ENCODE peak calls at places on chromosomes 12 and 14, in ten cellular contexts. I is transverse colon, S is body of pancreas, Z is esophagus muscularis mucosa, B is A549, P is uterus, A is ovary, F is esophagus squamous epithelium, D is stomach, N is sigmoid colon. L is an unnamed sample. For H3K4me1, the result is how much of the 10 kb centered on the place peaks cover.

GRCh38 chr14:44620106-44621019 is 113.3 kb upstream of the FSCB start:
- DNase-seq in P (no peak), Z (no peak), D (no peak), S (no peak), B (no peak), F (no peak), A (no peak), I (no peak), N (no peak), L (no peak)

GRCh38 chr14:59829941-59830734 is 40.4 kb downstream of the RTN1 start:
- DNase-seq in A (no peak), N (no peak), Z (no peak), S (no peak), P (no peak), D (no peak), F (no peak), B (no peak), I (no peak), L (no peak)

GRCh38 chr12:67919406-67919805 is 69.8 kb upstream of the IFNG-AS1 start:
- DNase-seq in Z (no peak), P (no peak), D (no peak), S (no peak), I (no peak), A (no peak), B (no peak), N (no peak), F (no peak), L (no peak)

GRCh38 chr14:105711058-105711620 is 184.8 kb downstream of the TMEM121 start:
- DNase-seq in I (no peak), F (no peak), S (no peak), Z (no peak), A (no peak), D (no peak), N (no peak), P (no peak), B (no peak), L (peak)

GRCh38 chr12:74539765-74540526 is 2.3 kb downstream of the ATXN7L3B start:
- DNase-seq in D (no peak), A (no peak), P (no peak), F (no peak), N (no peak), B (no peak), S (no peak), Z (no peak), I (no peak), L (no peak)

GRCh38 chr14:89617471-89618291 is 200.6 kb upstream of the FOXN3 start:
- DNase-seq in N (no peak), P (no peak), A (no peak), I (peak), S (peak), Z (no peak), D (peak), B (no peak), F (no peak), L (no peak)

GRCh38 chr12:82937151-82937550 is 250.4 kb downstream of the TMTC2 start:
- DNase-seq in Z (no peak), P (no peak), I (no peak), D (no peak), N (no peak), A (no peak), B (no peak), S (no peak), F (no peak), L (no peak)

GRCh38 chr12:58346032-58346632 is 404.8 kb downstream of the ATP23 start:
- DNase-seq in N (no peak), A (no peak), I (no peak), F (no peak), Z (no peak), B (peak), P (no peak), S (no peak), D (no peak), L (no peak)

GRCh38 chr12:67568055-67568454 is 80.5 kb upstream of the DYRK2 start:
- DNase-seq in S (no peak), I (no peak), A (no peak), B (no peak), Z (no peak), N (no peak), F (no peak), P (no peak), D (no peak), L (no peak)

GRCh38 chr12:26524862-26525465 is 308.0 kb downstream of the ITPR2 start:
- DNase-seq in I (peak), Z (no peak), F (no peak), B (no peak), N (no peak), D (no peak), S (peak), P (no peak), A (no peak), L (no peak)

GRCh38 chr12:24562761-24563392 is 386.0 kb downstream of the BCAT1 start:
- DNase-seq in D (no peak), A (peak), I (peak), S (no peak), F (no peak), B (peak), N (no peak), P (peak), Z (no peak), L (peak)

GRCh38 chr12:49043856-49044258 is 16.7 kb downstream of the KMT2D start:
- DNase-seq in A (peak), I (peak), B (peak), F (no peak), N (peak), D (peak), S (peak), Z (no peak), P (no peak), L (no peak)

GRCh38 chr12:26740991-26741390 is 92.0 kb downstream of the ITPR2 start:
- DNase-seq in D (no peak), F (no peak), S (no peak), P (no peak), N (no peak), I (no peak), A (no peak), Z (no peak), B (no peak), L (no peak)

GRCh38 chr12:65194949-65195348 is 25.6 kb downstream of the LEMD3 start:
- DNase-seq in A (no peak), B (no peak), Z (no peak), N (no peak), I (no peak), F (no peak), P (no peak), S (no peak), D (no peak), L (no peak)

GRCh38 chr12:97160277-97160676 is 253.2 kb downstream of the NEDD1 start:
- DNase-seq in B (no peak), D (no peak), N (no peak), Z (no peak), P (no peak), I (no peak), A (no peak), F (no peak), S (no peak), L (no peak)

GRCh38 chr12:118345355-118345754 is 27.4 kb downstream of the TAOK3 start:
- DNase-seq in P (no peak), N (no peak), S (no peak), F (no peak), B (no peak), A (no peak), I (no peak), D (no peak), Z (no peak), L (no peak)

GRCh38 chr14:36944307-36945010 is 227.9 kb downstream of the SLC25A21 start:
- DNase-seq in N (no peak), D (no peak), S (no peak), I (no peak), A (no peak), F (no peak), Z (no peak), P (no peak), B (no peak), L (no peak)

GRCh38 chr14:87067597-87067996 is 925.4 kb downstream of the GALC start:
- DNase-seq in Z (no peak), B (no peak), F (no peak), S (no peak), I (no peak), N (no peak), P (no peak), D (no peak), A (no peak), L (no peak)

GRCh38 chr12:98955284-98955683 is 310.2 kb downstream of the APAF1 start:
- DNase-seq in S (peak), A (no peak), B (peak), F (no peak), D (no peak), P (no peak), N (no peak), Z (no peak), I (no peak), L (no peak)

GRCh38 chr14:95561001-95561412 is 26.2 kb downstream of the GLRX5 start:
- DNase-seq in A (peak), S (peak), P (peak), N (peak), Z (peak), I (peak), D (peak), F (peak), B (peak), L (peak)

GRCh38 chr14:96177766-96178377 is 26.8 kb upstream of the BDKRB2 start:
- DNase-seq in Z (no peak), I (no peak), B (no peak), D (no peak), P (peak), S (no peak), F (no peak), A (no peak), N (peak), L (no peak)

GRCh38 chr12:52822771-52823510 is 9.0 kb upstream of the KRT4 start:
- DNase-seq in I (no peak), S (no peak), D (no peak), F (no peak), N (no peak), A (no peak), B (no peak), Z (no peak), P (no peak), L (peak)

GRCh38 chr12:63103489-63104131 is 47.4 kb downstream of the AVPR1A start:
- DNase-seq in S (no peak), P (no peak), B (peak), I (no peak), A (no peak), D (no peak), Z (no peak), F (no peak), N (no peak), L (no peak)

GRCh38 chr12:51910691-51911090 is 3.4 kb downstream of the ACVRL1 start:
- DNase-seq in N (peak), I (no peak), D (no peak), B (no peak), A (no peak), S (no peak), F (no peak), P (no peak), Z (no peak), L (no peak)

GRCh38 chr12:87311206-87311605 is 718.0 kb downstream of the C12orf50 start:
- DNase-seq in N (no peak), F (no peak), I (no peak), S (no peak), D (no peak), P (no peak), B (no peak), A (no peak), Z (no peak), L (no peak)

GRCh38 chr14:68243441-68244010 is 423.9 kb downstream of the RAD51B start:
- DNase-seq in F (no peak), I (no peak), S (no peak), B (no peak), D (no peak), Z (no peak), P (no peak), A (no peak), N (no peak), L (no peak)

GRCh38 chr14:69048456-69048855 is 69.4 kb upstream of the ACTN1 start:
- DNase-seq in F (no peak), D (peak), Z (no peak), A (peak), N (no peak), P (no peak), I (peak), S (peak), B (no peak), L (no peak)

GRCh38 chr14:23776296-23776695 is 140.1 kb downstream of the DHRS2 start:
- DNase-seq in B (no peak), P (no peak), Z (no peak), I (no peak), N (no peak), A (no peak), S (no peak), F (no peak), D (no peak), L (no peak)

GRCh38 chr14:62674833-62675232 is 370.4 kb downstream of the KCNH5 start:
- DNase-seq in D (no peak), N (no peak), A (no peak), P (no peak), I (no peak), F (no peak), B (no peak), Z (no peak), S (no peak), L (peak)

GRCh38 chr14:95533822-95534221 is 1.0 kb upstream of the GLRX5 start:
- DNase-seq in A (no peak), S (no peak), Z (no peak), P (no peak), I (no peak), F (no peak), N (no peak), B (no peak), D (no peak), L (peak)

GRCh38 chr14:55448146-55448614 is 7.8 kb upstream of the TBPL2 start:
- DNase-seq in I (peak), Z (no peak), S (peak), F (no peak), N (no peak), D (peak), P (no peak), A (no peak), B (peak), L (no peak)

GRCh38 chr12:6222009-6222702 is 22.0 kb downstream of the CD9 start:
- DNase-seq in B (no peak), Z (no peak), P (no peak), S (peak), N (peak), A (no peak), F (no peak), I (no peak), D (peak), L (no peak)

GRCh38 chr12:50062733-50063452 is 5.5 kb downstream of the ASIC1 start:
- DNase-seq in P (no peak), N (no peak), B (no peak), S (no peak), Z (no peak), A (no peak), D (no peak), F (no peak), I (no peak), L (no peak)

GRCh38 chr14:76306131-76306530 is 69.8 kb upstream of the ESRRB start:
- DNase-seq in B (no peak), D (no peak), S (no peak), I (no peak), N (no peak), Z (peak), P (no peak), A (no peak), F (no peak), L (no peak)

GRCh38 chr14:64845878-64846277 is 33.8 kb downstream of the SPTB start:
- DNase-seq in N (no peak), Z (no peak), S (no peak), A (no peak), I (no peak), B (no peak), P (no peak), F (no peak), D (no peak), L (no peak)
- H3K4me1 ChIP-seq in N (under half), Z (under half), S (under half), A (under half), I (under half), B (under half), P (under half), F (under half), D (under half), L (under half)

GRCh38 chr14:102776761-102777710 is at the start of gene TRAF3:
- DNase-seq in D (peak), N (peak), Z (no peak), B (peak), A (peak), F (no peak), P (peak), S (peak), I (peak), L (peak)

GRCh38 chr14:102778616-102779351 is 1.5 kb downstream of the TRAF3 start:
- DNase-seq in F (no peak), Z (no peak), B (no peak), S (no peak), D (no peak), A (no peak), N (no peak), I (no peak), P (no peak), L (no peak)

GRCh38 chr14:102777711-102778615 is 714 bp downstream of the TRAF3 start:
- DNase-seq in B (no peak), S (peak), D (no peak), Z (no peak), A (peak), F (no peak), N (no peak), P (peak), I (peak), L (peak)

GRCh38 chr14:102781063-102781462 is 3.8 kb downstream of the TRAF3 start:
- DNase-seq in D (no peak), P (no peak), I (no peak), F (no peak), N (no peak), Z (no peak), A (no peak), S (no peak), B (no peak), L (no peak)

GRCh38 chr14:102779574-102780315 is 2.5 kb downstream of the TRAF3 start:
- DNase-seq in B (no peak), D (no peak), A (no peak), P (no peak), F (no peak), S (no peak), Z (no peak), N (no peak), I (no peak), L (no peak)
- H3K4me3 ChIP-seq in B (no peak), D (no peak), A (no peak), P (no peak), F (no peak), S (no peak), Z (no peak), N (no peak), I (no peak), L (no peak)

GRCh38 chr14:58296731-58297130 is 1.6 kb upstream of the ARID4A start:
- DNase-seq in Z (no peak), A (no peak), N (no peak), S (no peak), P (no peak), F (no peak), I (no peak), B (no peak), D (no peak), L (no peak)

GRCh38 chr14:58297412-58297761 is 968 bp upstream of the ARID4A start:
- DNase-seq in D (peak), B (peak), F (no peak), I (no peak), Z (peak), S (no peak), N (no peak), A (no peak), P (no peak), L (no peak)

GRCh38 chr14:58298880-58299664 is 717 bp downstream of the ARID4A start:
- DNase-seq in I (peak), A (peak), N (peak), S (peak), D (peak), B (peak), P (peak), Z (no peak), F (no peak), L (peak)

GRCh38 chr14:58298477-58298879 is at the start of gene ARID4A:
- DNase-seq in I (peak), B (no peak), N (peak), P (peak), S (no peak), D (peak), A (peak), Z (peak), F (peak), L (peak)

DNA sequence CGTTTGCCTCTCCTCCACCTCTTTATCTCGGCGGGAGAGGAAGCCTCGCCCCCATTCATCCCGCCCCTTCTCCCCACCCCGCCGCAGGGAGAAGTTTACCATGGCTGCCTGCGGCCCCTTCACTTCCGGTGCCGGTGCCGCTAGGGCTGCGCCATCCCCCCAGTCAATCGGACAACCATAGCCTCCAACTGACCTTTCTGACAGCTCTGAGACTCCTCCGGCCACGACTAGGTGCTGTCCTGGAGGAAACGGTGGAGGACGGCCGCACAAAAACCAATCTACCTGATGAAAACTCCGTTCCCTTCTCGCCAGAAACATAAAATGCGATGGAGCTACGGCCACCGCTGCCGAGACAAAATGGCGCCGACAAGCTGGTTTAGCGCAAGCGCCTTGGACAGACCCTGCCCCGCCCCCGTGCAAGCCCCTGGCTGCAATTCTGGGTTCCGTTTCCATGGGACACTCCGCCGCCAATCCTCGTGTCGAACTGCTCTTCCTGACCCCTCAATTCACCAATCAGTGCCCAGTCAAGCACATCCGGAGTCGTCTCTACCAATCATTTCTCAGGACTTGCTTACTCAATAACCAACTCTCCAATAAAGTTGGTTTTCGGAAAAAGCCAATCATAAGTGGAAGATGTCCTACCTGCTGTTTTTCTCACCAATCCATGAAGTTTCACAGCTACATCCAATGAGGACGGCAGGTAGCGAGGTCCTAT is 436 bp upstream of the ARID4A start:
- DNase-seq in F (peak), N (peak), S (peak), B (peak), P (peak), Z (peak), I (peak), A (peak), D (peak), L (peak)
- TF ChIP-seq POLR2A in F (no peak), N (peak), S (peak), B (peak), P (peak), Z (peak), I (peak), A (peak), D (no peak), L (peak)

GRCh38 chr12:110689002-110689600 is at the start of gene HVCN1:
- DNase-seq in Z (no peak), I (peak), N (peak), D (peak), F (no peak), P (peak), B (no peak), A (peak), S (peak), L (peak)
- H3K4me1 ChIP-seq in Z (under half), I (under half), N (under half), D (under half), F (under half), P (under half), B (under half), A (under half), S (under half), L (under half)

DNA sequence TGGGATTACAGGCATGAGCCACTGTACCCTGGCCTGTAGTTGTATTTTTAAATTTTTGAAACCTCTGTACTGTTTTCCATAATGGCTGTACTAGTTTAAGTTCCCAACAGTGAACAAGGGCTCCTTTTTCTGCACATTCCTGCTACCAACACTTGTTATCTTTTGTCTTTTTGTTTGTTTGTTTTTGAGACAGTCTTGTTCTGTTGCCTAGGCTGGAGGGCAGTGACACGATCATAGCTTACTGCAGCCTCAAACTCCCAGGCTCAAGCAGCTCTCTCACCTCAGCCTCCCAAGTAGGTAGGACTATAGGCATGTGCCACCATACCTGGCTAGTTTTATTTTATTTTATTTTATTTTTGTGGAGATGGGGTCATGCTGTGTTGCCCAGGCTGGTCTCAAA is 23.0 kb downstream of the BRMS1L start:
- DNase-seq in I (no peak), S (no peak), Z (no peak), D (no peak), P (no peak), N (no peak), A (no peak), B (no peak), F (no peak), L (no peak)
- H3K4me3 ChIP-seq in I (no peak), S (no peak), Z (no peak), D (no peak), P (no peak), N (no peak), A (no peak), B (no peak), F (no peak), L (no peak)

GRCh38 chr12:124550123-124551089 is 17.0 kb downstream of the NCOR2 start:
- DNase-seq in N (peak), D (no peak), B (no peak), Z (no peak), S (no peak), P (peak), F (no peak), A (peak), I (no peak), L (no peak)
- TF ChIP-seq POLR2A in N (no peak), D (no peak), B (no peak), Z (no peak), S (no peak), P (no peak), F (no peak), A (no peak), I (no peak), L (no peak)

GRCh38 chr14:75279153-75279738 is 618 bp downstream of the FOS start:
- DNase-seq in P (peak), N (peak), F (no peak), D (no peak), S (peak), I (peak), Z (no peak), B (no peak), A (peak), L (no peak)
- H3K4me1 ChIP-seq in P (under half), N (under half), F (half or more), D (half or more), S (half or more), I (under half), Z (under half), B (under half), A (under half), L (under half)

L was measured in upper lobe of left lung.